ENCODE peak calls at places on chromosome 13, in nine cellular contexts. W is body of pancreas, R is PC-3, Y is thoracic aorta, E is IMR-90, P is astrocyte, K is A549, J is cardiac fibroblast, X is left ventricle myocardium inferior. O is an unnamed sample.

GRCh38 chr13:29849071-29849541 is 1.3 kb downstream of the UBL3 start:
- DNase-seq in W (no peak), R (peak; percentile 40), Y (no peak), E (peak; percentile 22), P (peak; percentile 32), K (no peak), J (peak; percentile 22), X (no peak), O (no peak)

GRCh38 chr13:21435710-21436151 is 23.4 kb downstream of the ZDHHC20 start:
- DNase-seq in W (peak; percentile 69), R (peak; percentile 62), Y (peak; percentile 13), E (peak; percentile 89), P (peak; percentile 92), K (peak; percentile 22), J (peak; percentile 83), X (peak; percentile 31), O (no peak)

GRCh38 chr13:26722321-26722720 is 38.3 kb downstream of the GPR12 start:
- DNase-seq in W (no peak), R (no peak), Y (no peak), E (no peak), P (no peak), K (no peak), J (no peak), X (no peak), O (no peak)

GRCh38 chr13:98487016-98487415 is 89.9 kb downstream of the STK24 start:
- DNase-seq in W (no peak), R (no peak), Y (no peak), E (peak; percentile 53), P (no peak), K (no peak), J (no peak), X (no peak), O (no peak)

GRCh38 chr13:85266771-85267170 is 532.4 kb downstream of the SLITRK6 start:
- DNase-seq in W (no peak), R (no peak), Y (no peak), E (no peak), P (no peak), K (no peak), J (no peak), X (no peak), O (peak; percentile 2)

GRCh38 chr13:84607614-84608013 is 725.3 kb upstream of the SLITRK1 start:
- DNase-seq in W (no peak), R (peak; percentile 47), Y (peak; percentile 6), E (peak; percentile 75), P (peak; percentile 86), K (no peak), J (peak; percentile 53), X (no peak), O (no peak)

GRCh38 chr13:38819596-38819995 is 132.7 kb downstream of the FREM2 start:
- DNase-seq in W (no peak), R (no peak), Y (no peak), E (no peak), P (no peak), K (no peak), J (no peak), X (no peak), O (no peak)

GRCh38 chr13:44153536-44153935 is 220.1 kb upstream of the SERP2 start:
- DNase-seq in W (no peak), R (no peak), Y (no peak), E (no peak), P (no peak), K (no peak), J (no peak), X (no peak), O (no peak)

GRCh38 chr13:22040810-22041364 is 370.0 kb downstream of the FGF9 start:
- DNase-seq in W (no peak), R (no peak), Y (no peak), E (no peak), P (no peak), K (peak; percentile 10), J (no peak), X (no peak), O (no peak)

DNA sequence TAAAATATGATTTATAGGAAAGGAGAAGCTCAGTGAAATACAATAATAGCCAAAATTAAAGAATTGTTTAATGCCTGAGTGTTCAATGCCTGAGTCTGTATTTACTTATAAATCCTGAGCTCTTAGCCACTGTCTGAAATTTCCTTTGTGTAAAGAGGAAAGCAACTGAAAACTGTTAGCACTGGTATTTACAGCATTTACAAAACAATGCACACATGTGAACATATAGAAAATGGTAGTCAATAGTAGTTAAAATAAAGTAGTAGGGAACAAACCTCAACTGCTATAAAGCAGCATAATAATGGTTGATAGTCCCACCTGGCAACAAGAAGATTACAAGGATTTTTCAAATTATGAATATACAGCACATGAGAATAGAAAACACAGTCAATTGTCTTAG is 1137.1 kb upstream of the ATXN8OS start:
- DNase-seq in W (no peak), R (no peak), Y (no peak), E (no peak), P (no peak), K (no peak), J (no peak), X (no peak), O (no peak)
- TF ChIP-seq CTCF in W (no peak), R (no peak), Y (no peak), E (no peak), P (no peak), K (no peak), J (no peak), X (no peak), O (no peak)

GRCh38 chr13:89066868-89067466 is 1395.8 kb downstream of the SLITRK5 start:
- DNase-seq in W (peak; percentile 24), R (peak; percentile 68), Y (no peak), E (peak; percentile 0), P (peak; percentile 13), K (peak; percentile 0), J (peak; percentile 43), X (no peak), O (peak; percentile 37)
- TF ChIP-seq CTCF in W (peak; percentile 75), R (peak; percentile 72), Y (peak; percentile 42), E (no peak), P (peak; percentile 83), K (peak; percentile 43), J (peak; percentile 4), X (peak; percentile 60), O (peak; percentile 78)

GRCh38 chr13:70792121-70792520 is 683.9 kb upstream of the KLHL1 start:
- DNase-seq in W (no peak), R (peak; percentile 8), Y (no peak), E (no peak), P (no peak), K (no peak), J (no peak), X (no peak), O (no peak)
- TF ChIP-seq CTCF in W (no peak), R (peak; percentile 20), Y (no peak), E (no peak), P (no peak), K (no peak), J (no peak), X (no peak), O (no peak)

GRCh38 chr13:101945435-101945834 is 456.4 kb downstream of the FGF14 start:
- DNase-seq in W (no peak), R (no peak), Y (no peak), E (no peak), P (no peak), K (no peak), J (no peak), X (no peak), O (no peak)
- TF ChIP-seq CTCF in W (no peak), R (peak; percentile 12), Y (no peak), E (peak; percentile 1), P (no peak), K (no peak), J (no peak), X (no peak), O (no peak)

GRCh38 chr13:28754698-28755545 is 36.2 kb upstream of the SLC46A3 start:
- DNase-seq in W (peak; percentile 11), R (peak; percentile 44), Y (no peak), E (peak; percentile 13), P (no peak), K (no peak), J (peak; percentile 67), X (peak; percentile 36), O (no peak)
- TF ChIP-seq CTCF in W (no peak), R (no peak), Y (no peak), E (peak; percentile 14), P (no peak), K (no peak), J (peak; percentile 21), X (peak; percentile 60), O (no peak)

GRCh38 chr13:79810671-79811070 is 329.7 kb downstream of the NDFIP2 start:
- DNase-seq in W (no peak), R (peak; percentile 69), Y (no peak), E (peak; percentile 58), P (peak; percentile 71), K (peak; percentile 4), J (peak; percentile 63), X (no peak), O (no peak)
- TF ChIP-seq CTCF in W (no peak), R (no peak), Y (no peak), E (no peak), P (no peak), K (no peak), J (no peak), X (no peak), O (no peak)

GRCh38 chr13:31793246-31793645 is 53.9 kb downstream of the RXFP2 start:
- DNase-seq in W (no peak), R (peak; percentile 74), Y (no peak), E (peak; percentile 66), P (peak; percentile 9), K (no peak), J (peak; percentile 24), X (no peak), O (no peak)

GRCh38 chr13:31801088-31801487 is 61.8 kb downstream of the RXFP2 start:
- DNase-seq in W (no peak), R (no peak), Y (no peak), E (no peak), P (no peak), K (no peak), J (no peak), X (no peak), O (no peak)

GRCh38 chr13:31794452-31794851 is 55.1 kb downstream of the RXFP2 start:
- DNase-seq in W (no peak), R (no peak), Y (no peak), E (no peak), P (no peak), K (no peak), J (peak; percentile 77), X (no peak), O (no peak)

GRCh38 chr13:31798189-31798588 is 58.9 kb downstream of the RXFP2 start:
- DNase-seq in W (no peak), R (no peak), Y (no peak), E (no peak), P (no peak), K (no peak), J (no peak), X (no peak), O (no peak)

GRCh38 chr13:31797154-31797775 is 57.9 kb downstream of the RXFP2 start:
- DNase-seq in W (no peak), R (peak; percentile 52), Y (no peak), E (peak; percentile 55), P (peak; percentile 20), K (peak; percentile 2), J (peak; percentile 71), X (no peak), O (no peak)
- TF ChIP-seq CTCF in W (peak; percentile 43), R (peak; percentile 58), Y (peak; percentile 49), E (peak; percentile 69), P (peak; percentile 48), K (peak; percentile 30), J (peak; percentile 50), X (peak; percentile 56), O (peak; percentile 34)